ENCODE peak calls at places on chromosomes 6 and 20, in nine cellular contexts. N is cardiac muscle cell; U is breast epithelium; E is upper lobe of right lung; R is activated CD8-positive, alpha-beta T cell treated with anti-CD3 and anti-CD28 coated beads for 36 hours; H is A549; V is HepG2; J is nephron progenitor cell; L is heart left ventricle. B is an unnamed sample.

GRCh38 chr6:11387702-11388101 is 149.8 kb upstream of the TMEM170B start:
- DNase-seq in N (no peak), U (no peak), E (no peak), R (no peak), H (no peak), V (no peak), J (no peak), L (no peak), B (no peak)

GRCh38 chr20:53983401-53983800 is 87.0 kb downstream of the BCAS1 start:
- DNase-seq in N (no peak), U (no peak), E (no peak), R (no peak), H (no peak), V (no peak), J (no peak), L (no peak), B (no peak)

GRCh38 chr20:6882911-6883310 is 115.4 kb downstream of the BMP2 start:
- DNase-seq in N (no peak), U (no peak), E (no peak), R (no peak), H (no peak), V (no peak), J (no peak), L (no peak), B (no peak)

GRCh38 chr6:55528624-55529023 is 50.4 kb downstream of the HMGCLL1 start:
- DNase-seq in N (no peak), U (no peak), E (no peak), R (no peak), H (peak; percentile 2), V (peak; percentile 43), J (no peak), L (no peak), B (peak; percentile 14)

GRCh38 chr6:157143885-157144795 is 179.2 kb downstream of the TMEM242 start:
- DNase-seq in N (peak; percentile 42), U (no peak), E (no peak), R (no peak), H (no peak), V (no peak), J (no peak), L (no peak), B (peak; percentile 41)

GRCh38 chr6:149896491-149896890 is 1.4 kb downstream of the RAET1E start:
- DNase-seq in N (no peak), U (no peak), E (no peak), R (no peak), H (no peak), V (no peak), J (no peak), L (no peak), B (no peak)

GRCh38 chr6:33290459-33290858 is 1.1 kb downstream of the PFDN6 start:
- DNase-seq in N (no peak), U (no peak), E (no peak), R (no peak), H (no peak), V (no peak), J (no peak), L (no peak), B (no peak)

GRCh38 chr6:87832025-87832825 is 130.2 kb upstream of the AKIRIN2 start:
- DNase-seq in N (no peak), U (no peak), E (no peak), R (no peak), H (no peak), V (no peak), J (no peak), L (no peak), B (no peak)

GRCh38 chr6:49849121-49849907 is 17.0 kb downstream of the CRISP1 start:
- DNase-seq in N (peak; percentile 83), U (no peak), E (no peak), R (no peak), H (peak; percentile 17), V (peak; percentile 64), J (peak; percentile 3), L (no peak), B (no peak)

GRCh38 chr20:46202758-46203509 is 84.8 kb downstream of the CD40 start:
- DNase-seq in N (no peak), U (no peak), E (no peak), R (no peak), H (no peak), V (no peak), J (no peak), L (no peak), B (no peak)

GRCh38 chr6:90148867-90149266 is 147.8 kb downstream of the BACH2 start:
- DNase-seq in N (no peak), U (no peak), E (no peak), R (no peak), H (no peak), V (no peak), J (no peak), L (no peak), B (no peak)

GRCh38 chr6:92124126-92124525 is 1295.2 kb downstream of the EPHA7 start:
- DNase-seq in N (peak; percentile 57), U (no peak), E (no peak), R (no peak), H (no peak), V (no peak), J (no peak), L (no peak), B (no peak)

GRCh38 chr20:366042-366718 is 14.4 kb upstream of the TRIB3 start:
- DNase-seq in N (no peak), U (no peak), E (no peak), R (no peak), H (no peak), V (no peak), J (no peak), L (no peak), B (no peak)

GRCh38 chr6:88823998-88824397 is 139.4 kb downstream of the RNGTT start:
- DNase-seq in N (no peak), U (no peak), E (no peak), R (no peak), H (no peak), V (peak; percentile 56), J (no peak), L (no peak), B (no peak)

GRCh38 chr6:86856937-86857563 is 80.3 kb upstream of the HTR1E start:
- DNase-seq in N (peak; percentile 53), U (no peak), E (no peak), R (peak; percentile 63), H (peak; percentile 3), V (peak; percentile 33), J (peak; percentile 59), L (no peak), B (peak; percentile 55)

GRCh38 chr6:834879-835278 is 141.9 kb upstream of the EXOC2 start:
- DNase-seq in N (no peak), U (no peak), E (no peak), R (no peak), H (no peak), V (no peak), J (no peak), L (no peak), B (no peak)

DNA sequence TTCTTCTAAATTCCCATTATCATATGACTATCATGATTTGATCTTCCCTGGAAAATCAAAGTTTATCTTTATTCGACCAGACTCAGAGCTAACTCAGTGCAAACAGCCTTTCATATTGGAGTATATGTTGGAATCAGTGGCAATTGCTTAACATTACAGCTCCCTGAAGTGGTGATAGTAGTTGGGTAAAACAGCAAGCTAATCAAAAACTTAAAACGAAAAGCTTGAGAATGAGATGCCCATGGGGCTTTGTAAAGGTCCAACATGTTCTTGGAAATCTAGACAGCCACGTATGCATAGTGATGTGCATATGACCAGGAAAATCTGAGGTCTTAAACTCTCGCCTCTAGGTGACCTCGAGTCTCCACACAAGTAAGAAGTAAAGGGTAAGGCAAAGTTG is 437.6 kb downstream of the KIF16B start:
- DNase-seq in N (no peak), U (no peak), E (no peak), R (no peak), H (no peak), V (no peak), J (no peak), L (no peak), B (no peak)
- TF ChIP-seq CTCF in N (no peak), U (no peak), E (no peak), R (no peak), H (no peak), V (no peak), J (no peak), L (no peak), B (no peak)

DNA sequence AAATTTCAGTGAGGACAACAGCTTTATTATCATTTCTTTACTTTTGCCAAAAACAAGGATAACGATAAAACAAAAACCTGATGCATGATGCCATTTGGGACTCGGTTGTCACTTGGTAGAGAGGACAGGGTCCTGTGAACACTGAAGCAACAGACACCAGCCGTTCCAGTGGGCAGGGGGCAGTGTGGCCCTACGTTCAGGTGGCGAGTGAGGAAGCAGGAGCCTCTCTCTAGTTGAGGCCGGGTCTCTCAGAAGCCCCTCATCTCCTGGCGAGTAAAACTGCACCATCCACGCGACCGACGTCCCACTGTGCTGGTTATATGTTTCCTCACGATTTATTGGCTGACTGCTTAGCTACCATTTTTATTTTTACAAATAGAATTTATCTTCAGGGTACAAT is 231.6 kb downstream of the THBS2 start:
- DNase-seq in N (no peak), U (no peak), E (peak; percentile 36), R (no peak), H (no peak), V (no peak), J (no peak), L (no peak), B (no peak)
- TF ChIP-seq CTCF in N (no peak), U (no peak), E (no peak), R (no peak), H (no peak), V (peak; percentile 46), J (no peak), L (no peak), B (no peak)

GRCh38 chr6:63660737-63661136 is 25.1 kb downstream of the PHF3 start:
- DNase-seq in N (no peak), U (no peak), E (no peak), R (no peak), H (no peak), V (peak; percentile 18), J (no peak), L (no peak), B (no peak)

GRCh38 chr6:63661769-63662168 is 26.2 kb downstream of the PHF3 start:
- DNase-seq in N (no peak), U (no peak), E (no peak), R (no peak), H (no peak), V (no peak), J (no peak), L (no peak), B (no peak)

GRCh38 chr6:63663882-63664281 is 28.3 kb downstream of the PHF3 start:
- DNase-seq in N (no peak), U (no peak), E (no peak), R (no peak), H (no peak), V (no peak), J (no peak), L (no peak), B (no peak)

GRCh38 chr6:63663147-63663877 is 27.7 kb downstream of the PHF3 start:
- DNase-seq in N (no peak), U (no peak), E (no peak), R (no peak), H (no peak), V (no peak), J (no peak), L (no peak), B (no peak)
- TF ChIP-seq CTCF in N (no peak), U (no peak), E (no peak), R (no peak), H (no peak), V (no peak), J (no peak), L (no peak), B (no peak)

DNA sequence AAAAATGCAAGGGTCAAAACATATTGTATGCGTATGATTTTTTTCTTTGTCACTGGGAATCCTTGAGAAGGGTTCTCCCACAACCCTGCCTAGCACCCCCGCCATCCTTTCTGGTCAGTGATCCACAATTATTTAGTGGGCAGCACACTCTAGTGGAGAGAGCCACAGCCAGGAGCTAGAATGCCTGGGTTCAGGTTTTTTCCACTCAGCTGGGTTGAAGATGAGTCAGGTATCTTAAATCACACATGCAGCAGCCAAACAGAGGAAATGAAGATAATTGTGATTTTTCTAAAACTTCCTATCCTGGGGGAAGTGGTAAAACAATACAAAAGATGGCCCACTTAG is 243.1 kb downstream of the PKHD1 start:
- DNase-seq in N (peak; percentile 38), U (no peak), E (no peak), R (no peak), H (no peak), V (no peak), J (peak; percentile 35), L (no peak), B (peak; percentile 33)
- TF ChIP-seq CTCF in N (no peak), U (peak; percentile 49), E (no peak), R (no peak), H (no peak), V (peak; percentile 43), J (peak; percentile 32), L (no peak), B (no peak)

B was measured in endothelial cell.